ENCODE peak calls at places on chromosome 2, in ten cellular contexts. One of them, this sample, is unnamed. For H3K4me1, the result is how much of the 10 kb centered on the place peaks cover.

GRCh38 chr2:5725794-5726463 is 33.7 kb downstream of the SOX11 start:
- DNase-seq in SJSA1: no peak
- DNase-seq in suprapubic skin: no peak
- DNase-seq in astrocyte: peak
- DNase-seq in neural progenitor cell: peak
- DNase-seq in IMR-90: no peak
- DNase-seq in HCT116: no peak
- DNase-seq in OCI-LY7: no peak
- DNase-seq in lung: no peak
- DNase-seq in HepG2: no peak
- DNase-seq in this sample: no peak

GRCh38 chr2:96869824-96870630 is at the start of gene SEMA4C:
- DNase-seq in SJSA1: peak
- DNase-seq in suprapubic skin: peak
- DNase-seq in astrocyte: no peak
- DNase-seq in neural progenitor cell: peak
- DNase-seq in IMR-90: no peak
- DNase-seq in HCT116: no peak
- DNase-seq in OCI-LY7: no peak
- DNase-seq in lung: peak
- DNase-seq in HepG2: no peak
- DNase-seq in this sample: no peak

GRCh38 chr2:102025583-102026267 is 34.0 kb downstream of the IL1R2 start:
- DNase-seq in SJSA1: no peak
- DNase-seq in suprapubic skin: no peak
- DNase-seq in astrocyte: no peak
- DNase-seq in neural progenitor cell: no peak
- DNase-seq in IMR-90: no peak
- DNase-seq in HCT116: no peak
- DNase-seq in OCI-LY7: no peak
- DNase-seq in lung: no peak
- DNase-seq in HepG2: no peak
- DNase-seq in this sample: no peak

GRCh38 chr2:36659872-36660312 is 36.6 kb upstream of the VIT start:
- DNase-seq in SJSA1: peak
- DNase-seq in suprapubic skin: no peak
- DNase-seq in astrocyte: peak
- DNase-seq in neural progenitor cell: no peak
- DNase-seq in IMR-90: peak
- DNase-seq in HCT116: no peak
- DNase-seq in OCI-LY7: no peak
- DNase-seq in lung: no peak
- DNase-seq in HepG2: peak
- DNase-seq in this sample: no peak

GRCh38 chr2:47891369-47892337 is 14.6 kb downstream of the FBXO11 start:
- DNase-seq in SJSA1: no peak
- DNase-seq in suprapubic skin: no peak
- DNase-seq in astrocyte: peak
- DNase-seq in neural progenitor cell: no peak
- DNase-seq in IMR-90: peak
- DNase-seq in HCT116: no peak
- DNase-seq in OCI-LY7: no peak
- DNase-seq in lung: no peak
- DNase-seq in HepG2: no peak
- DNase-seq in this sample: no peak

GRCh38 chr2:25443766-25444165 is 102.0 kb upstream of the DNMT3A start:
- DNase-seq in SJSA1: no peak
- DNase-seq in suprapubic skin: no peak
- DNase-seq in astrocyte: no peak
- DNase-seq in neural progenitor cell: no peak
- DNase-seq in IMR-90: no peak
- DNase-seq in HCT116: no peak
- DNase-seq in OCI-LY7: no peak
- DNase-seq in lung: no peak
- DNase-seq in HepG2: no peak
- DNase-seq in this sample: no peak

GRCh38 chr2:232512557-232512956 is 7.6 kb upstream of the PRSS56 start:
- DNase-seq in SJSA1: no peak
- DNase-seq in suprapubic skin: no peak
- DNase-seq in astrocyte: no peak
- DNase-seq in neural progenitor cell: peak
- DNase-seq in IMR-90: no peak
- DNase-seq in HCT116: no peak
- DNase-seq in OCI-LY7: no peak
- DNase-seq in lung: no peak
- DNase-seq in HepG2: no peak
- DNase-seq in this sample: no peak

GRCh38 chr2:16203069-16203468 is 262.7 kb downstream of the MYCN start:
- DNase-seq in SJSA1: no peak
- DNase-seq in suprapubic skin: no peak
- DNase-seq in astrocyte: no peak
- DNase-seq in neural progenitor cell: no peak
- DNase-seq in IMR-90: no peak
- DNase-seq in HCT116: no peak
- DNase-seq in OCI-LY7: no peak
- DNase-seq in lung: no peak
- DNase-seq in HepG2: no peak
- DNase-seq in this sample: no peak

GRCh38 chr2:119387381-119388129 is 20.8 kb downstream of the DBI start:
- DNase-seq in SJSA1: no peak
- DNase-seq in suprapubic skin: peak
- DNase-seq in astrocyte: peak
- DNase-seq in neural progenitor cell: no peak
- DNase-seq in IMR-90: peak
- DNase-seq in HCT116: no peak
- DNase-seq in OCI-LY7: no peak
- DNase-seq in lung: peak
- DNase-seq in HepG2: peak
- DNase-seq in this sample: no peak

GRCh38 chr2:209425082-209426071 is 1.5 kb downstream of the MAP2 start:
- DNase-seq in SJSA1: no peak
- DNase-seq in suprapubic skin: no peak
- DNase-seq in astrocyte: peak
- DNase-seq in neural progenitor cell: peak
- DNase-seq in IMR-90: peak
- DNase-seq in HCT116: peak
- DNase-seq in OCI-LY7: no peak
- DNase-seq in lung: no peak
- DNase-seq in HepG2: peak
- DNase-seq in this sample: no peak

GRCh38 chr2:171297951-171298350 is 135.8 kb downstream of the METTL8 start:
- DNase-seq in SJSA1: no peak
- DNase-seq in suprapubic skin: no peak
- DNase-seq in astrocyte: peak
- DNase-seq in neural progenitor cell: no peak
- DNase-seq in IMR-90: peak
- DNase-seq in HCT116: no peak
- DNase-seq in OCI-LY7: no peak
- DNase-seq in lung: no peak
- DNase-seq in HepG2: peak
- DNase-seq in this sample: no peak

GRCh38 chr2:157345647-157346389 is 20.2 kb upstream of the ERMN start:
- DNase-seq in SJSA1: no peak
- DNase-seq in suprapubic skin: no peak
- DNase-seq in astrocyte: no peak
- DNase-seq in neural progenitor cell: peak
- DNase-seq in IMR-90: no peak
- DNase-seq in HCT116: no peak
- DNase-seq in OCI-LY7: no peak
- DNase-seq in lung: no peak
- DNase-seq in HepG2: no peak
- DNase-seq in this sample: no peak

GRCh38 chr2:62774555-62775366 is 69.2 kb downstream of the EHBP1 start:
- DNase-seq in SJSA1: peak
- DNase-seq in suprapubic skin: no peak
- DNase-seq in astrocyte: peak
- DNase-seq in neural progenitor cell: peak
- DNase-seq in IMR-90: peak
- DNase-seq in HCT116: peak
- DNase-seq in OCI-LY7: peak
- DNase-seq in lung: no peak
- DNase-seq in HepG2: peak
- DNase-seq in this sample: no peak

GRCh38 chr2:191867507-191867847 is 20.6 kb upstream of the CAVIN2 start:
- DNase-seq in SJSA1: no peak
- DNase-seq in suprapubic skin: no peak
- DNase-seq in astrocyte: no peak
- DNase-seq in neural progenitor cell: no peak
- DNase-seq in IMR-90: no peak
- DNase-seq in HCT116: no peak
- DNase-seq in OCI-LY7: no peak
- DNase-seq in lung: no peak
- DNase-seq in HepG2: no peak
- DNase-seq in this sample: no peak

GRCh38 chr2:39094717-39095363 is 26.0 kb downstream of the SOS1 start:
- DNase-seq in SJSA1: no peak
- DNase-seq in suprapubic skin: no peak
- DNase-seq in astrocyte: no peak
- DNase-seq in neural progenitor cell: no peak
- DNase-seq in IMR-90: peak
- DNase-seq in HCT116: no peak
- DNase-seq in OCI-LY7: no peak
- DNase-seq in lung: no peak
- DNase-seq in HepG2: no peak
- DNase-seq in this sample: no peak

GRCh38 chr2:98465456-98466201 is 21.0 kb downstream of the INPP4A start:
- DNase-seq in SJSA1: peak
- DNase-seq in suprapubic skin: no peak
- DNase-seq in astrocyte: peak
- DNase-seq in neural progenitor cell: no peak
- DNase-seq in IMR-90: peak
- DNase-seq in HCT116: no peak
- DNase-seq in OCI-LY7: no peak
- DNase-seq in lung: peak
- DNase-seq in HepG2: no peak
- DNase-seq in this sample: no peak

GRCh38 chr2:207260021-207260420 is 94.3 kb upstream of the KLF7 start:
- DNase-seq in SJSA1: no peak
- DNase-seq in suprapubic skin: no peak
- DNase-seq in astrocyte: peak
- DNase-seq in neural progenitor cell: no peak
- DNase-seq in IMR-90: peak
- DNase-seq in HCT116: no peak
- DNase-seq in OCI-LY7: no peak
- DNase-seq in lung: no peak
- DNase-seq in HepG2: no peak
- DNase-seq in this sample: no peak
- H3K4me1 ChIP-seq in SJSA1: half or more
- H3K4me1 ChIP-seq in suprapubic skin: under half
- H3K4me1 ChIP-seq in astrocyte: half or more
- H3K4me1 ChIP-seq in neural progenitor cell: under half
- H3K4me1 ChIP-seq in IMR-90: under half
- H3K4me1 ChIP-seq in HCT116: under half
- H3K4me1 ChIP-seq in OCI-LY7: under half
- H3K4me1 ChIP-seq in lung: under half
- H3K4me1 ChIP-seq in HepG2: under half
- H3K4me1 ChIP-seq in this sample: under half

GRCh38 chr2:42871372-42871771 is 79.0 kb upstream of the HAAO start:
- DNase-seq in SJSA1: no peak
- DNase-seq in suprapubic skin: no peak
- DNase-seq in astrocyte: no peak
- DNase-seq in neural progenitor cell: no peak
- DNase-seq in IMR-90: no peak
- DNase-seq in HCT116: no peak
- DNase-seq in OCI-LY7: no peak
- DNase-seq in lung: no peak
- DNase-seq in HepG2: no peak
- DNase-seq in this sample: no peak
- H3K4me1 ChIP-seq in SJSA1: under half
- H3K4me1 ChIP-seq in suprapubic skin: half or more
- H3K4me1 ChIP-seq in astrocyte: under half
- H3K4me1 ChIP-seq in neural progenitor cell: under half
- H3K4me1 ChIP-seq in IMR-90: under half
- H3K4me1 ChIP-seq in HCT116: under half
- H3K4me1 ChIP-seq in OCI-LY7: under half
- H3K4me1 ChIP-seq in lung: under half
- H3K4me1 ChIP-seq in HepG2: under half
- H3K4me1 ChIP-seq in this sample: under half

DNA sequence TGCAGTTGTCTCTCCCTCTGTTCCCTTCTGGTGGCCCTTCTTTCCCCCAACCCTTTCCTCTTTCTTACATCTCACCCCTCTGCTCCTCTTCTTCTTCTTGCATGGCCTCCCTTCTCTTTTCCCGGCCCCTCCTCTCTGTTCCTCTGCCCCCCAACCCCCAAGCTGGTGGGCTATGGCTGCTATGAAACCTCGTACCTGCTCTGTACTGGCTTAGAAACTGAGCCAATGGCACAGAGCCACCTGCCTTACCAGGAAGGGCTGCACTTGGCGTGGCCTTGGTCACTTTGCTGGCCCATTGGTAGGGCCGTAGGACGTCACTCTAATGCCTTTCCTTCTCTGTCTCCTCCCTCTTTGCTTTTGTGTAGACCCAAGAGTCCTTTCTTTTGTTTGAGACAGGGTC is 78.9 kb downstream of the LRRFIP1 start:
- DNase-seq in SJSA1: no peak
- DNase-seq in suprapubic skin: no peak
- DNase-seq in astrocyte: no peak
- DNase-seq in neural progenitor cell: no peak
- DNase-seq in IMR-90: no peak
- DNase-seq in HCT116: no peak
- DNase-seq in OCI-LY7: no peak
- DNase-seq in lung: no peak
- DNase-seq in HepG2: no peak
- DNase-seq in this sample: no peak
- H3K4me1 ChIP-seq in SJSA1: half or more
- H3K4me1 ChIP-seq in suprapubic skin: half or more
- H3K4me1 ChIP-seq in astrocyte: under half
- H3K4me1 ChIP-seq in neural progenitor cell: under half
- H3K4me1 ChIP-seq in IMR-90: under half
- H3K4me1 ChIP-seq in HCT116: under half
- H3K4me1 ChIP-seq in OCI-LY7: under half
- H3K4me1 ChIP-seq in lung: under half
- H3K4me1 ChIP-seq in HepG2: under half
- H3K4me1 ChIP-seq in this sample: under half

DNA sequence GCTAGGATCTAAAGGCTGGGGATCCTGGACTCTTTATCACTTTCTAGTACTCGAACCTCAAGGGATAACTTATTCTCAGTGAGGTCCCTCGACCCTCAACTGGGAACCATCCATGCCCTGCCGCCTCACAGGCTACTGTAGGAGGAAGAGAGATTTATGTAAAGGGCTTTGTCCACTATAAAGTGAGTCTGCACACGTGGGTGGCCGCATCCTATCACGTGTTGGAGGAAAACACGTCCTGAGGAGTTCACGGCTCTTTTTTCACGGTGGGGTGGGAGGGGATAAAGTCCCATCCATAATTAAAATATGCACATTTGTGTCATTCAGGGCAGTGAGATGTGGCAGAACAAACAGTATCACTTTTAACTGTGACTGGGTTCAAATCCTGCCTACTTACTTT is 176.6 kb downstream of the KLHL29 start:
- DNase-seq in SJSA1: no peak
- DNase-seq in suprapubic skin: no peak
- DNase-seq in astrocyte: no peak
- DNase-seq in neural progenitor cell: no peak
- DNase-seq in IMR-90: no peak
- DNase-seq in HCT116: no peak
- DNase-seq in OCI-LY7: no peak
- DNase-seq in lung: no peak
- DNase-seq in HepG2: no peak
- DNase-seq in this sample: no peak
- H3K4me1 ChIP-seq in SJSA1: under half
- H3K4me1 ChIP-seq in suprapubic skin: under half
- H3K4me1 ChIP-seq in astrocyte: under half
- H3K4me1 ChIP-seq in neural progenitor cell: under half
- H3K4me1 ChIP-seq in IMR-90: under half
- H3K4me1 ChIP-seq in HCT116: under half
- H3K4me1 ChIP-seq in OCI-LY7: under half
- H3K4me1 ChIP-seq in lung: under half
- H3K4me1 ChIP-seq in HepG2: under half
- H3K4me1 ChIP-seq in this sample: under half

This sample was measured in Caco-2.